ENCODE peak calls at places on chromosomes 11 and 22, in six cellular contexts. N, X, M, G, T and Y are unnamed samples.

GRCh38 chr11:65214212-65214845 is 32.6 kb downstream of the CAPN1 start:
- DNase-seq in N (no peak), X (no peak), M (no peak), G (no peak), T (no peak), Y (no peak)

GRCh38 chr11:28195449-28195848 is 87.3 kb downstream of the METTL15 start:
- DNase-seq in N (no peak), X (no peak), M (no peak), G (no peak), T (no peak), Y (no peak)

GRCh38 chr11:92791886-92792285 is 177.6 kb upstream of the MTNR1B start:
- DNase-seq in N (no peak), X (no peak), M (no peak), G (no peak), T (no peak), Y (no peak)

GRCh38 chr11:121249039-121249663 is 43.4 kb upstream of the SC5D start:
- DNase-seq in N (peak), X (peak), M (peak), G (peak), T (peak), Y (peak)

GRCh38 chr22:38957046-38957770 is at the start of gene APOBEC3A:
- DNase-seq in N (no peak), X (no peak), M (no peak), G (no peak), T (no peak), Y (no peak)

GRCh38 chr11:13216019-13217006 is 61.3 kb upstream of the BMAL1 start:
- DNase-seq in N (peak), X (peak), M (no peak), G (peak), T (peak), Y (no peak)

GRCh38 chr11:27723685-27724084 is 23.4 kb upstream of the BDNF start:
- DNase-seq in N (no peak), X (no peak), M (no peak), G (no peak), T (no peak), Y (no peak)

GRCh38 chr11:73323464-73323863 is 15.4 kb downstream of the ARHGEF17 start:
- DNase-seq in N (no peak), X (peak), M (peak), G (peak), T (no peak), Y (no peak)

GRCh38 chr11:88535916-88536547 is 198.5 kb upstream of the CTSC start:
- DNase-seq in N (peak), X (no peak), M (no peak), G (peak), T (peak), Y (no peak)

GRCh38 chr11:133835258-133836075 is 9.8 kb downstream of the SPATA19 start:
- DNase-seq in N (peak), X (peak), M (peak), G (peak), T (peak), Y (no peak)

GRCh38 chr22:35630387-35630793 is 13.3 kb upstream of the MB start:
- DNase-seq in N (peak), X (peak), M (no peak), G (peak), T (peak), Y (no peak)

GRCh38 chr11:36077368-36077767 is 133.5 kb downstream of the LDLRAD3 start:
- DNase-seq in N (no peak), X (no peak), M (no peak), G (no peak), T (no peak), Y (no peak)

GRCh38 chr22:16968218-16968595 is 39.8 kb downstream of the GAB4 start:
- DNase-seq in N (no peak), X (no peak), M (no peak), G (no peak), T (no peak), Y (no peak)

GRCh38 chr22:47386812-47387510 is 624.5 kb downstream of the TBC1D22A start:
- DNase-seq in N (no peak), X (no peak), M (no peak), G (no peak), T (no peak), Y (no peak)

GRCh38 chr11:15185021-15185420 is 70.3 kb downstream of the INSC start:
- DNase-seq in N (no peak), X (no peak), M (no peak), G (no peak), T (no peak), Y (no peak)

GRCh38 chr11:587978-588380 is 11.7 kb downstream of the PHRF1 start:
- DNase-seq in N (no peak), X (no peak), M (no peak), G (peak), T (no peak), Y (no peak)

GRCh38 chr22:47266329-47266728 is 503.9 kb downstream of the TBC1D22A start:
- DNase-seq in N (no peak), X (no peak), M (no peak), G (no peak), T (no peak), Y (no peak)

GRCh38 chr11:115134886-115135285 is 369.3 kb downstream of the CADM1 start:
- DNase-seq in N (no peak), X (no peak), M (no peak), G (no peak), T (no peak), Y (no peak)

GRCh38 chr11:78647266-78647915 is 72.7 kb upstream of the NARS2 start:
- DNase-seq in N (no peak), X (no peak), M (peak), G (no peak), T (no peak), Y (no peak)

GRCh38 chr22:19150482-19151328 is 613 bp upstream of the GSC2 start:
- DNase-seq in N (no peak), X (no peak), M (peak), G (no peak), T (no peak), Y (no peak)

GRCh38 chr11:76705834-76706233 is 35.3 kb upstream of the LRRC32 start:
- DNase-seq in N (no peak), X (no peak), M (no peak), G (no peak), T (no peak), Y (no peak)

GRCh38 chr11:1119282-1120146 is 38.2 kb upstream of the MUC5AC start:
- DNase-seq in N (no peak), X (no peak), M (peak), G (no peak), T (no peak), Y (no peak)

GRCh38 chr11:11038339-11039248 is 180.7 kb upstream of the ZBED5 start:
- DNase-seq in N (no peak), X (peak), M (no peak), G (no peak), T (no peak), Y (no peak)

GRCh38 chr11:35914824-35915223 is 29.0 kb upstream of the LDLRAD3 start:
- DNase-seq in N (no peak), X (no peak), M (no peak), G (no peak), T (no peak), Y (no peak)

GRCh38 chr11:67373916-67374570 is 645 bp upstream of the CLCF1 start:
- DNase-seq in N (peak), X (peak), M (peak), G (peak), T (peak), Y (peak)

GRCh38 chr11:117318738-117319137 is 2.7 kb upstream of the BACE1 start:
- DNase-seq in N (no peak), X (no peak), M (no peak), G (no peak), T (no peak), Y (no peak)
- H3K9ac ChIP-seq in N (no peak), X (no peak), M (no peak), G (no peak), T (no peak), Y (no peak)

GRCh38 chr11:123303924-123304323 is 108.9 kb upstream of the CLMP start:
- DNase-seq in N (no peak), X (no peak), M (no peak), G (no peak), T (no peak), Y (peak)

GRCh38 chr11:123300874-123301695 is 106.0 kb upstream of the CLMP start:
- DNase-seq in N (peak), X (no peak), M (no peak), G (peak), T (peak), Y (no peak)

GRCh38 chr11:123302751-123303195 is 107.7 kb upstream of the CLMP start:
- DNase-seq in N (peak), X (peak), M (no peak), G (peak), T (no peak), Y (no peak)

GRCh38 chr11:123299721-123300120 is 104.7 kb upstream of the CLMP start:
- DNase-seq in N (no peak), X (no peak), M (no peak), G (no peak), T (no peak), Y (no peak)

DNA sequence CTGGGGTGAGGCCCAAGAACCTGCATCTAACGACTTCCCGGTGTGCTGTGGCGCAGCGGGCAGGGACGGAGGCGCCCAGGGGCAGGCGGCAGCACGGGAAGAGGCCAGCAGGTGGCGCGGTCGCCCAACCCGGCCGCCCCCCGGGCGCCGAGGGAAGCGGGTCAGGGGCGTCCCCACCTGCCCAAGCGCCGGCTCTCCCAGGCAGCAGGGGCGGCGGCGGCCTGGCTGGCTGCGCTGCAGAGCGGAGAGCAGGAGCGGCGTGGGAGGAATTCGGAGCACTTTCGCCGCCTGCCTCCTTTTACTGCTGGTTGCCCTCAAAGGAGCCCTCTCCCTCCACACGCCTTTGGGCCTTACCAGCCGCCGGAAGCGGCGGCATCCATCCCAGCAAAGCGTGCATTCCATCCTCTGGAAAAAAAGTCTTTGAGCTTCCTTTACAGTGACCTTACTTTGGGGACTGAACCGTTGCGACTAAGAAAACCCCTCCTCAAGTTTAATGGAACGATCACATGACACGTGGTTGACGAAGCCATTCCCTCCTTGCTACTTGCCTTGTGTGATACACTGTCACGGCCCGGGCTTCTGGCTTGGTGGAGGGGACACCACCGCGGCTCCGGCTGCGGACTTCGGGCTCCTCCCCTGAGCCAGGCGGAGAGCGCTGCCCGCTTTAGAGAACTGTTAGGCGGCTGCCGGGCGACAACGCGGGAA is 106.8 kb upstream of the CLMP start:
- DNase-seq in N (peak), X (peak), M (peak), G (peak), T (peak), Y (peak)
- TF ChIP-seq EZH2phosphoT487 in N (no peak), X (no peak), M (no peak), G (no peak), T (no peak), Y (no peak)

GRCh38 chr11:33652930-33653329 is 47.7 kb downstream of the C11orf91 start:
- DNase-seq in N (no peak), X (no peak), M (no peak), G (no peak), T (no peak), Y (no peak)

GRCh38 chr11:33654594-33654993 is 46.0 kb downstream of the C11orf91 start:
- DNase-seq in N (no peak), X (no peak), M (no peak), G (no peak), T (no peak), Y (peak)

GRCh38 chr11:33652001-33652400 is 48.6 kb downstream of the C11orf91 start:
- DNase-seq in N (no peak), X (no peak), M (no peak), G (peak), T (no peak), Y (no peak)

GRCh38 chr11:33651555-33651954 is 49.1 kb downstream of the C11orf91 start:
- DNase-seq in N (no peak), X (no peak), M (no peak), G (no peak), T (no peak), Y (no peak)

DNA sequence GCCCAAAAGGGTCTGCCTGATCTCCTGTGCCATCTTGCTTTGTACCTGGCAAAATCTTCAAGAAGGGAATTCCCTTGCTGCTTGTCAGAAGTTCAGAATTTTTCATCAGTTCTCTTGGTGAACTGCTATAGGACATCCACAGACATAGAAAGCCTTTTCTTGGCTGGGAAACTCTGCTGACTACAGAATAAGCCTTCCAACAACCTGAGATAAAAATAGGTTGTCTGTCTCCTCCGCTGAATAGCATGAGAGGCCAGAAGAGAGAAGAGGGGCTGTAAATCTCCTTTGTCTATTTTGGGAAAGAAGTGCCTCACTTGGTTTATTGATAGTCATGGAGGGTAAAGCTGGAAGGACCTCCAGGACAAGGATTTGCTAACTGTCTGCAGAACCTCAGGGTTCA is 48.2 kb downstream of the C11orf91 start:
- DNase-seq in N (no peak), X (no peak), M (no peak), G (no peak), T (no peak), Y (no peak)
- H3K9ac ChIP-seq in N (no peak), X (no peak), M (no peak), G (no peak), T (no peak), Y (no peak)

DNA sequence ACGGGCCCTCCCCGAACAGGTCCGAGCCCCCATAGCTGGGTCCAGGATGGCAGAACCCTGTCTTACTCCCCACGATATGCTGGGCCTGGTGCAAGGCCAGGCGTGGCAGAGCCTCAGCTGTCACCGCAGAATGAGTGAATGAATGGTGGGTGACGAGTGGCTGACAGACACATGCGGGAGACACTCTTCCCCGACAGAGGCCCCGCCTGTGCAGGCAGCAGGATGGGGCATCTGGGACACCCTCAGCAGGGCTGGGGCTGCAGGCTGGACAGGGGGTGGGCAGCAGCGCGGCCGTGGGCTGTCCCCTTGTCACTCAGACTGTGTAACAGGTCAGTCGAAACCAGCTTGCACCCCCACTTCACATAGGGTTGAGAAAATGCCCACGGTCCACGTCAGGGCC is 18.0 kb downstream of the WNT7B start:
- DNase-seq in N (no peak), X (no peak), M (no peak), G (no peak), T (no peak), Y (no peak)
- TF ChIP-seq EZH2phosphoT487 in N (no peak), X (no peak), M (no peak), G (no peak), T (no peak), Y (no peak)

GRCh38 chr11:83725161-83725560 is 439.0 kb upstream of the CCDC90B start:
- DNase-seq in N (no peak), X (peak), M (no peak), G (peak), T (no peak), Y (no peak)
- H3K9ac ChIP-seq in N (no peak), X (no peak), M (no peak), G (peak), T (no peak), Y (no peak)

GRCh38 chr11:20059587-20060021 is 100.7 kb downstream of the DBX1 start:
- DNase-seq in N (no peak), X (no peak), M (no peak), G (no peak), T (no peak), Y (no peak)

GRCh38 chr11:20061766-20062165 is 98.5 kb downstream of the DBX1 start:
- DNase-seq in N (no peak), X (no peak), M (no peak), G (no peak), T (no peak), Y (no peak)

GRCh38 chr11:20060647-20061205 is 99.5 kb downstream of the DBX1 start:
- DNase-seq in N (no peak), X (no peak), M (no peak), G (no peak), T (no peak), Y (no peak)

GRCh38 chr11:20058749-20059458 is 101.4 kb downstream of the DBX1 start:
- DNase-seq in N (no peak), X (no peak), M (no peak), G (peak), T (no peak), Y (no peak)

DNA sequence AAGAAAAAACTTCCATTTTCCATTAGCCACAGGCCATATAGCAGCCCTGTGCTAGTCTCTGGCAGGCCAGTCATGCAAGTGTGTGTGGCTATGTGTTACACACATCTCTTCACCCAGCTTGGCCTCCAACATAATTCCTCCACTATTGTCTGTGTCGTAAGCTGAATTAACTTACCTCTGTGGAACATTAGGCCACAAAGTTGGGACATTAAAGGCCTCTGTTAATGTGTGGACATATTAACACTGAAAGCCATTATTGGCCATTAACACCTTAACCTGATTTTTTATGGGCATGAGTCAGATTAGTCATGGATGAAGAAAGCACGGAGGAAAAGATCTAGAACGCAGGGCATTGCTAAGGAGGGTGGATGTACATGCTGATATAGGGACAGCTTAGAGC is 100.1 kb downstream of the DBX1 start:
- DNase-seq in N (no peak), X (no peak), M (no peak), G (no peak), T (no peak), Y (no peak)
- TF ChIP-seq EZH2phosphoT487 in N (no peak), X (no peak), M (no peak), G (no peak), T (no peak), Y (no peak)

GRCh38 chr11:63537293-63538101 is 889 bp downstream of the PLAAT4 start:
- DNase-seq in N (no peak), X (no peak), M (no peak), G (peak), T (no peak), Y (peak)
- H3K9ac ChIP-seq in N (no peak), X (no peak), M (no peak), G (peak), T (no peak), Y (peak)

GRCh38 chr11:85826096-85826855 is 15.3 kb upstream of the SYTL2 start:
- DNase-seq in N (peak), X (peak), M (peak), G (peak), T (no peak), Y (peak)
- TF ChIP-seq EZH2phosphoT487 in N (no peak), X (no peak), M (no peak), G (no peak), T (no peak), Y (no peak)